ENCODE peak calls at places on chromosomes 5 and 9, in seven cellular contexts. L, P, S, J, W, Z and E are unnamed samples. For H3K4me1 and H3K27me3, the result is how much of the 10 kb centered on the place peaks cover.

GRCh38 chr5:125338804-125339203 is 592.4 kb upstream of the ZNF608 start:
- DNase-seq in L (no peak), P (peak), S (no peak), J (no peak), W (no peak), Z (no peak), E (no peak)

GRCh38 chr9:125467341-125467740 is 205.7 kb downstream of the GAPVD1 start:
- DNase-seq in L (no peak), P (no peak), S (no peak), J (no peak), W (no peak), Z (no peak), E (no peak)

GRCh38 chr5:2735996-2736395 is 15.5 kb downstream of the IRX2 start:
- DNase-seq in L (no peak), P (no peak), S (no peak), J (no peak), W (no peak), Z (no peak), E (no peak)

GRCh38 chr5:80654054-80654390 is 430 bp upstream of the MSH3 start:
- DNase-seq in L (peak), P (no peak), S (no peak), J (no peak), W (no peak), Z (no peak), E (peak)

GRCh38 chr5:133963493-133964128 is 4.8 kb downstream of the C5orf15 start:
- DNase-seq in L (no peak), P (no peak), S (no peak), J (no peak), W (no peak), Z (no peak), E (no peak)

GRCh38 chr5:115170924-115171510 is 1.3 kb upstream of the TRIM36 start:
- DNase-seq in L (no peak), P (no peak), S (no peak), J (no peak), W (no peak), Z (no peak), E (no peak)

GRCh38 chr5:127085371-127085770 is 12.1 kb upstream of the C5orf63 start:
- DNase-seq in L (no peak), P (no peak), S (no peak), J (no peak), W (no peak), Z (no peak), E (no peak)

GRCh38 chr5:92780057-92780456 is 801.0 kb downstream of the NR2F1-AS1 start:
- DNase-seq in L (no peak), P (no peak), S (no peak), J (no peak), W (no peak), Z (no peak), E (no peak)

GRCh38 chr5:169637856-169638190 is 748 bp downstream of the DOCK2 start:
- DNase-seq in L (peak), P (no peak), S (no peak), J (peak), W (no peak), Z (no peak), E (no peak)

GRCh38 chr9:33506626-33507370 is 17.3 kb upstream of the ANKRD18B start:
- DNase-seq in L (no peak), P (peak), S (no peak), J (no peak), W (no peak), Z (no peak), E (peak)

GRCh38 chr5:160442824-160443431 is 21.3 kb downstream of the PTTG1 start:
- DNase-seq in L (peak), P (peak), S (no peak), J (no peak), W (no peak), Z (no peak), E (no peak)

GRCh38 chr9:97990259-97990658 is 7.1 kb downstream of the ANP32B start:
- DNase-seq in L (no peak), P (peak), S (no peak), J (no peak), W (no peak), Z (no peak), E (peak)

GRCh38 chr9:137406085-137406773 is 16.7 kb downstream of the EXD3 start:
- DNase-seq in L (no peak), P (no peak), S (no peak), J (no peak), W (no peak), Z (no peak), E (no peak)

GRCh38 chr9:135602789-135603481 is 36.4 kb downstream of the GLT6D1 start:
- DNase-seq in L (peak), P (peak), S (peak), J (peak), W (peak), Z (peak), E (peak)

GRCh38 chr9:128898845-128899565 is 17.1 kb downstream of the LRRC8A start:
- DNase-seq in L (no peak), P (no peak), S (no peak), J (no peak), W (no peak), Z (no peak), E (no peak)
- H3K4me1 ChIP-seq in L (half or more), P (under half), S (under half), J (under half), W (under half), Z (half or more), E (under half)

DNA sequence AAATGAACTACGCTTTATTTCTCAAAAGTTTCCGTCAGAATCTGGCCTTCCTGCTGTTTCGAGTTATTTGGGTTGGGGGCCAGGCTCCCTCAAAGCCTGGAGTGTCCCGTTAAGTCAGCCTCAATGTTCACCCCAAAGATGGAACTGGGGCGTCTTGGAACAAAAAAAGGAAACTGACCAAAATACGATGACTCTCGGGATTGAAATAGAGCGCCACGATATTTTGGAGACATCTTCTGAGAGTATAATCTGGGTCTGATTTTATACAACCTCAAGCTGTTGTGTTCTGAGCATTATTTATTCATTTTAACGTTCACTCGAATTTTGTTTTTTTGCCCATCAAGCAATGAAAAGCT is 28.1 kb downstream of the TLX3 start:
- DNase-seq in L (no peak), P (no peak), S (no peak), J (no peak), W (no peak), Z (no peak), E (no peak)
- H3K27me3 ChIP-seq in L (under half), P (under half), S (under half), J (under half), W (under half), Z (half or more), E (under half)

GRCh38 chr5:67771221-67771620 is 444.3 kb upstream of the PIK3R1 start:
- DNase-seq in L (no peak), P (peak), S (no peak), J (no peak), W (no peak), Z (no peak), E (no peak)
- H3K4me3 ChIP-seq in L (no peak), P (no peak), S (no peak), J (no peak), W (no peak), Z (no peak), E (no peak)

DNA sequence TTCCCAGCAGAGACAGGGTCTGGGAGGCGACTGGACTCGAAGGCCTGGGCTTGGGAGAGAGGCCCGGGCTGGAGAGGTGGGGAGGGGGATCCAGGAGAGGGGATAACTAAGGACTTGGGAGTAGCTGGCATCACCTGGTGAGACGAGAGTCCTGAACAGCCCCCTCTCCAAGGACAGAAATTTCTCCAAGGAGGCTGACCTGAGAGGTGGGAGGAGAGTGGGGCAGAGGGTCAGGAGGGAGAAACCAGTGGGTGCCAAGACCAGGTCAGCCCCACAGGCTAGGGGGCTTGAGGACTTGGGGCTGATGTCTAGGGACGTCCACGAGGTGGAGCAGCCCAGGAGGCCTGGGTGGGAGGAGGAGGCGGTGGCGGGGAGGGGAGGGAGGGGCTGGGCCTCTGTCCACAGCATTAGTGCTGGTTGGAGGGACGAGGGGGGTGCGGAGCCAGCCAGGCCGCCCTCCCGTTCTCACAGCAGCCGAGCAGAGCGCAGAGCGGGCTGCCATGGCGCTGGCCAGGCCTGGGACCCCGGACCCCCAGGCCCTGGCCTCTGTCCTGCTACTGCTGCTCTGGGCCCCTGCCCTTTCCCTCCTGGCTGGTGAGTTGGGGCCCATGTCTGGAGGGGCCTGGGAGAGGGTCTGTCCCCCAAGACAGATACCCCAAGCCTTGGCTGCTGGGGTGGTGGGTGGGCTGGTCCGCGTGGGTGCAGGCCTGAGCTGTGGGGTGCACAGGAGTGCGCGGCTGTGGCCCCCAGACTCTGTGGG is at the start of gene CRB2:
- DNase-seq in L (no peak), P (no peak), S (no peak), J (no peak), W (no peak), Z (no peak), E (peak)
- H3K4me1 ChIP-seq in L (under half), P (under half), S (under half), J (under half), W (under half), Z (under half), E (under half)

GRCh38 chr5:180470361-180470760 is 23.8 kb upstream of the CNOT6 start:
- DNase-seq in L (no peak), P (no peak), S (no peak), J (peak), W (no peak), Z (no peak), E (peak)

GRCh38 chr5:180470966-180471582 is 23.1 kb upstream of the CNOT6 start:
- DNase-seq in L (peak), P (peak), S (peak), J (peak), W (peak), Z (no peak), E (peak)

GRCh38 chr5:180472269-180472668 is 21.9 kb upstream of the CNOT6 start:
- DNase-seq in L (no peak), P (peak), S (no peak), J (no peak), W (no peak), Z (no peak), E (no peak)

GRCh38 chr5:180469866-180470265 is 24.3 kb upstream of the CNOT6 start:
- DNase-seq in L (no peak), P (no peak), S (no peak), J (no peak), W (no peak), Z (no peak), E (no peak)

DNA sequence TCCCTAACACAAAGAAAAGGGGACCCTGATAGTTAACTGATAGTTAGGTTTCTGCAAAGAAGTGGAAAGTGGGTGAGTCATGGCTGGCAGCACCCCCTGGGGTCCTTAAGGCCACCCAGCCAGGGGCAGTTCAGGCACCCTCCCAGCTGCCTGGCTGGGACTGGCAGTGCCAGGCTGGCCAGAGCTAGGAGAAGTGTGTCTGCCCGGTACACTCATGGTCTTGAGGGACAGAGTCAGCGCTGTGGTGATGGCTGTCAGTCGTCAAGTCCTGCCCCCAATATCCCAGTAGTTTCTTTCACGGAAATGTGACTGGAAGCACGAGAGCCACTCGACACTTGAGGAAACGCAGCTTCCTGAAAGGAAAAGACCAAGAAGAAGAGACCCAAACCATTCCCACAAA is 22.3 kb upstream of the CNOT6 start:
- DNase-seq in L (no peak), P (no peak), S (no peak), J (peak), W (no peak), Z (no peak), E (no peak)
- H3K27me3 ChIP-seq in L (under half), P (under half), S (under half), J (under half), W (under half), Z (under half), E (under half)

DNA sequence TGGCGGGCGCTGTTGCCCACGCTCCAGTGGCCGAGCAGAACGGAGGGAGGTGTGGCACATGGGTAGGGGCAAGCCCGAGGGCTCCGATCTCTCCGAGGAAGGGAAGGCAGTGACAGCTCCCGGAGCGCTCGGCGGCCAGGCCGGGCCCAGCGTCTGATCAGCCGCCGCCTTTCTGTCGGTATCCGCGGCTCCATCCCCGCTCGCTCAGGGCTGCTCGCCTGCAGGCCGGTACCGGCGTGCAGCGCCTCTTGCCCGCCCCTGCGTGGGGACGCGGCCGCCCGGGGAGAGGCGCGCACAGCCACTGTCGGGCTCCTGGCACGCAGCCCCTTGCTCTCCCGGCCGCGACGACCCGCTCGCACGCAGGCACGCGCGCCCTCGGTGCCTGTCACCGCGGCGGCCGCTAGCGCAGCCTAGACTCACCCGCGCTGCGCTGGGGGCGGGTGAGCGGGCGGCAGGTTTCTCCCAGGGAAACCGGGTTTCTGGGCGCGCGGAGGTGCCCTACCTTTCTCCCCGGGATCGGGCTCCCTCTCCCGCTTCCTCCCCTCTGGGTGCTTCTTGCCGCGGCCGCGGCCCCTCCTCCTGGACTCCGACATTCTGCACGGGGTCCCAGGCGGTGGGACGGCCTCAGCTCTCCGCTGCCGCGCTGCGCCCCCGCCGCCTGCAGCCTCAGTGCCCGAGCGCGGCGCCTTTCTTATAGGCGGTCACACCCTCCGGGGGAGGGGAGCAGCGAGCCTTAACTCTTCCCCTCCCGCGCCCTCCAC is 108.4 kb downstream of the PSD2 start:
- DNase-seq in L (no peak), P (no peak), S (no peak), J (no peak), W (no peak), Z (peak), E (peak)
- H3K4me3 ChIP-seq in L (no peak), P (no peak), S (peak), J (peak), W (peak), Z (peak), E (peak)

GRCh38 chr5:53362521-53362941 is 117.9 kb upstream of the FST start:
- DNase-seq in L (no peak), P (peak), S (no peak), J (peak), W (peak), Z (no peak), E (no peak)
- H3K4me1 ChIP-seq in L (under half), P (under half), S (under half), J (under half), W (under half), Z (under half), E (half or more)

GRCh38 chr5:179322071-179323025 is 22.9 kb downstream of the ADAMTS2 start:
- DNase-seq in L (no peak), P (peak), S (peak), J (peak), W (no peak), Z (peak), E (peak)

GRCh38 chr5:179321206-179321987 is 23.9 kb downstream of the ADAMTS2 start:
- DNase-seq in L (no peak), P (no peak), S (peak), J (peak), W (no peak), Z (peak), E (peak)

GRCh38 chr5:179325296-179326031 is 19.8 kb downstream of the ADAMTS2 start:
- DNase-seq in L (no peak), P (no peak), S (peak), J (peak), W (no peak), Z (peak), E (peak)

GRCh38 chr5:179324760-179325295 is 20.4 kb downstream of the ADAMTS2 start:
- DNase-seq in L (no peak), P (no peak), S (no peak), J (peak), W (no peak), Z (peak), E (no peak)

GRCh38 chr5:179323026-179323571 is 22.2 kb downstream of the ADAMTS2 start:
- DNase-seq in L (no peak), P (no peak), S (no peak), J (no peak), W (no peak), Z (peak), E (peak)
- H3K27me3 ChIP-seq in L (under half), P (under half), S (under half), J (under half), W (under half), Z (under half), E (under half)

GRCh38 chr5:154757647-154758406 is 2.6 kb downstream of the LARP1 start:
- DNase-seq in L (peak), P (peak), S (no peak), J (no peak), W (no peak), Z (no peak), E (no peak)

GRCh38 chr5:154756871-154757646 is 1.9 kb downstream of the LARP1 start:
- DNase-seq in L (peak), P (peak), S (peak), J (peak), W (no peak), Z (peak), E (peak)

GRCh38 chr5:154758501-154758900 is 3.3 kb downstream of the LARP1 start:
- DNase-seq in L (no peak), P (no peak), S (no peak), J (no peak), W (no peak), Z (no peak), E (no peak)

GRCh38 chr5:154761062-154761740 is 6.0 kb downstream of the LARP1 start:
- DNase-seq in L (peak), P (no peak), S (no peak), J (no peak), W (no peak), Z (no peak), E (peak)

DNA sequence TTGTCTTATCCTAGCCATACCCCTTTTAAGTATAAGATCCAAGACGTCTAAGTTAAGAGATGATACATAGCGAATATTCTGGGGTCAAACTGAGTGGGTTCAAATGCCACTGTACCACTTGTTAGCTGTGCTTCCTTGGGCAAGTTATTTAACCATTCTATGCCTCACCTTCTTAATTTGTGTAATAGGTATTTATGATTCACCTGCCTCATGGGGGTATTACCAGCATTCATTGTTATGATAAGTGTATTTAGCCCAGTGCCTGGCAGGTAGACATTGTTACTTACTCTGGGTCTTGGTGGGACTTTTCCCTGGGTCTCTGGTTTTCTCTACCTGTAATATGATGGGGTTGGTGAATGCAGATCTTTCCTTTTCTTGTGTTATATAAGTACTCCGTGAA is 3.8 kb downstream of the LARP1 start:
- DNase-seq in L (no peak), P (no peak), S (no peak), J (no peak), W (no peak), Z (no peak), E (no peak)
- H3K4me3 ChIP-seq in L (peak), P (no peak), S (peak), J (no peak), W (no peak), Z (peak), E (peak)

GRCh38 chr5:68265822-68266395 is 50.4 kb downstream of the PIK3R1 start:
- DNase-seq in L (no peak), P (peak), S (peak), J (no peak), W (no peak), Z (no peak), E (peak)
- H3K4me1 ChIP-seq in L (half or more), P (under half), S (half or more), J (under half), W (under half), Z (half or more), E (under half)